ENCODE peak calls at places on chromosome 19, in five cellular contexts. X is progenitor cell of endocrine pancreas; T is activated T-cell treated with anti-CD3 and anti-CD28 coated beads, Interleukin-2, amount 50 U/mL, for 72 hours; V is NCI-H1105 treated with DMSO at 0.1 percent for 48 hours; Y is right lobe of liver. C is an unnamed sample.

GRCh38 chr19:9935409-9936062 is 779 bp downstream of the OLFM2 start:
- DNase-seq in X (no peak), T (no peak), V (no peak), Y (no peak), C (no peak)

GRCh38 chr19:2628597-2628996 is 73.9 kb downstream of the GNG7 start:
- DNase-seq in X (no peak), T (no peak), V (no peak), Y (no peak), C (no peak)

GRCh38 chr19:1507192-1507660 is 5.6 kb downstream of the ADAMTSL5 start:
- DNase-seq in X (no peak), T (no peak), V (no peak), Y (no peak), C (no peak)

GRCh38 chr19:55080915-55081772 is 5.5 kb downstream of the EPS8L1 start:
- DNase-seq in X (peak), T (peak), V (peak), Y (peak), C (peak)

GRCh38 chr19:2027361-2027760 is 11.8 kb upstream of the BTBD2 start:
- DNase-seq in X (no peak), T (no peak), V (no peak), Y (no peak), C (no peak)

GRCh38 chr19:31938675-31939074 is 406.7 kb upstream of the ZNF507 start:
- DNase-seq in X (no peak), T (no peak), V (no peak), Y (no peak), C (no peak)

GRCh38 chr19:46283771-46284170 is 13.1 kb upstream of the HIF3A start:
- DNase-seq in X (no peak), T (no peak), V (no peak), Y (no peak), C (no peak)

GRCh38 chr19:48632692-48633147 is 4.5 kb downstream of the DBP start:
- DNase-seq in X (no peak), T (no peak), V (no peak), Y (no peak), C (peak)

GRCh38 chr19:51735759-51736449 is 12.1 kb upstream of the HAS1 start:
- DNase-seq in X (no peak), T (no peak), V (no peak), Y (peak), C (no peak)

GRCh38 chr19:10219678-10220077 is 11.5 kb downstream of the S1PR2 start:
- DNase-seq in X (no peak), T (peak), V (no peak), Y (peak), C (peak)

GRCh38 chr19:12778905-12779161 is 3.5 kb upstream of the HOOK2 start:
- DNase-seq in X (no peak), T (no peak), V (no peak), Y (no peak), C (no peak)

GRCh38 chr19:10083911-10084310 is 2.2 kb upstream of the SHFL start:
- DNase-seq in X (no peak), T (no peak), V (no peak), Y (no peak), C (no peak)